ENCODE peak calls at places on chromosomes 1 and 21, in seven cellular contexts. G is NT2/D1, L is HepG2, Q is HCT116, A is H1, J is K562, T is GM12878. B is an unnamed sample.

GRCh38 chr1:17922833-17923232 is 167.7 kb downstream of the ACTL8 start:
- DNase-seq in G (peak; percentile 23), L (peak; percentile 41), Q (peak; percentile 24), A (peak; percentile 75), J (peak; percentile 62), T (no peak), B (peak; percentile 71)

GRCh38 chr1:24699628-24700027 is 45.6 kb upstream of the CLIC4 start:
- DNase-seq in G (no peak), L (no peak), Q (no peak), A (no peak), J (peak; percentile 4), T (no peak), B (no peak)

GRCh38 chr21:39362733-39363132 is 13.8 kb upstream of the HMGN1 start:
- DNase-seq in G (no peak), L (no peak), Q (no peak), A (no peak), J (no peak), T (no peak), B (no peak)

GRCh38 chr1:236345728-236346127 is 48.4 kb upstream of the EDARADD start:
- DNase-seq in G (no peak), L (peak; percentile 13), Q (no peak), A (peak; percentile 43), J (no peak), T (no peak), B (peak; percentile 50)

GRCh38 chr1:56229183-56229582 is 350.2 kb downstream of the PLPP3 start:
- DNase-seq in G (peak; percentile 35), L (no peak), Q (no peak), A (no peak), J (no peak), T (no peak), B (no peak)

GRCh38 chr1:19321071-19321470 is 8.9 kb downstream of the SLC66A1 start:
- DNase-seq in G (no peak), L (no peak), Q (no peak), A (no peak), J (no peak), T (no peak), B (no peak)

GRCh38 chr1:7229186-7229585 is 443.9 kb downstream of the CAMTA1 start:
- DNase-seq in G (no peak), L (no peak), Q (no peak), A (no peak), J (no peak), T (no peak), B (no peak)

GRCh38 chr1:224736619-224737352 is 120.7 kb downstream of the CNIH3 start:
- DNase-seq in G (no peak), L (peak; percentile 10), Q (no peak), A (no peak), J (peak; percentile 34), T (peak; percentile 93), B (no peak)

GRCh38 chr1:177328251-177328650 is 157.5 kb downstream of the BRINP2 start:
- DNase-seq in G (no peak), L (no peak), Q (no peak), A (no peak), J (no peak), T (no peak), B (no peak)

GRCh38 chr1:15617874-15618684 is 821 bp downstream of the DDI2 start:
- DNase-seq in G (no peak), L (peak; percentile 74), Q (no peak), A (peak; percentile 71), J (peak; percentile 72), T (peak; percentile 49), B (peak; percentile 73)

GRCh38 chr1:235632538-235633219 is 16.9 kb downstream of the GNG4 start:
- DNase-seq in G (no peak), L (no peak), Q (no peak), A (no peak), J (no peak), T (peak; percentile 23), B (no peak)

GRCh38 chr1:202365092-202365815 is 16.8 kb downstream of the PPP1R12B start:
- DNase-seq in G (no peak), L (no peak), Q (no peak), A (no peak), J (no peak), T (no peak), B (no peak)

GRCh38 chr1:7555391-7556185 is 215.5 kb upstream of the VAMP3 start:
- DNase-seq in G (no peak), L (no peak), Q (no peak), A (no peak), J (no peak), T (no peak), B (no peak)

GRCh38 chr21:27480841-27481261 is 514.0 kb upstream of the ADAMTS5 start:
- DNase-seq in G (peak; percentile 2), L (no peak), Q (no peak), A (no peak), J (no peak), T (no peak), B (no peak)

GRCh38 chr1:86522230-86522629 is 24.6 kb upstream of the CLCA4 start:
- DNase-seq in G (no peak), L (no peak), Q (no peak), A (no peak), J (no peak), T (no peak), B (no peak)

GRCh38 chr1:108183301-108183700 is 16.8 kb downstream of the SLC25A24 start:
- DNase-seq in G (no peak), L (no peak), Q (no peak), A (no peak), J (no peak), T (no peak), B (no peak)

GRCh38 chr1:22218618-22219250 is 75.8 kb upstream of the WNT4 start:
- DNase-seq in G (no peak), L (no peak), Q (no peak), A (no peak), J (no peak), T (no peak), B (no peak)

GRCh38 chr1:3139871-3140837 is 71.2 kb downstream of the PRDM16 start:
- DNase-seq in G (no peak), L (no peak), Q (no peak), A (no peak), J (no peak), T (no peak), B (peak; percentile 75)

GRCh38 chr21:46157396-46157986 is 2.1 kb upstream of the FTCD start:
- DNase-seq in G (no peak), L (no peak), Q (no peak), A (peak; percentile 39), J (no peak), T (no peak), B (no peak)

GRCh38 chr21:17461014-17461413 is 51.8 kb upstream of the CXADR start:
- DNase-seq in G (no peak), L (no peak), Q (no peak), A (no peak), J (no peak), T (no peak), B (no peak)

GRCh38 chr1:227318003-227318851 is at the start of gene CDC42BPA:
- DNase-seq in G (peak; percentile 72), L (peak; percentile 46), Q (peak; percentile 57), A (peak; percentile 80), J (peak; percentile 99), T (no peak), B (peak; percentile 95)

GRCh38 chr1:80218112-80218511 is 1211.6 kb upstream of the ADGRL4 start:
- DNase-seq in G (peak; percentile 54), L (peak; percentile 20), Q (peak; percentile 54), A (no peak), J (no peak), T (no peak), B (peak; percentile 27)

GRCh38 chr1:164914208-164914607 is 355.2 kb downstream of the PBX1 start:
- DNase-seq in G (no peak), L (no peak), Q (no peak), A (no peak), J (no peak), T (no peak), B (no peak)

GRCh38 chr1:64848812-64849211 is 103.9 kb downstream of the RAVER2 start:
- DNase-seq in G (no peak), L (no peak), Q (no peak), A (no peak), J (no peak), T (no peak), B (no peak)

GRCh38 chr1:229624906-229625871 is 733 bp downstream of the TAF5L start:
- DNase-seq in G (peak; percentile 30), L (peak; percentile 31), Q (no peak), A (peak; percentile 66), J (peak; percentile 94), T (no peak), B (peak; percentile 94)

DNA sequence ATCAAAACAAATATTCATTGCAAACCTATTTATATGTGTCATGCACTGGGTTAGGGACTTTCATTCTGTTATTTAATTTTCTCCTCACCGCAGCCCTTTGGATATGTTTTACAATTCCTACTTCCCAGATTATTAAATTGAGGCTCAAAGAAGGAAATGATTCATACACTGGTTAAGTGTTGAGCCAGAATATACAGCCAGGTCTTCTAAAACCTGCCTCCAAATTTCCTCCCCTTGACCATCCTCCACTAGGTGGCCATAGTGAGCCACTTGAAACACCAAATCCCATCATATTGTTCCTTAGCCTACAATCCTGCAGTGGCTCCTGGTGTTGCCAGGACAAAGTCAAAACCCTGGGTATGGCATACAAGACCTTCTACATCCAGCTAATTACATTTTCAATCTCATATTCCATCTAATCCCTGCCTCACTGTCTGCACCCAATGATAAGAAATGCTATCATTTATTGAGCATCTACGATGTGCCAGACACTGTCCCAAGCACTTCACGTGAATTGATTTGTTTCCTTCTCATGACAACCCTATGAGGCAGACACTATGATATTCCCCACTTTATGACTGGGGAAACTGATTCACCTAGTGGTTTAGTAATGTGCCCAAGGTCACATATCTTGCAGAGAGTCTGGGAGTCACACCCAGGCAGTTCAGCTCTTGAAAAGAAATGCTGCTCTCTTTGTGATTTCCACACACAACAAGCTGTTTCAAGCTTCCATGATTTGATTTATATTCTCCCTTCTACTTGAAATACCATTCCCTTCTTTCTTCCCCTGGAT is 23.6 kb upstream of the KIRREL1 start:
- DNase-seq in G (peak; percentile 78), L (peak; percentile 13), Q (peak; percentile 41), A (peak; percentile 72), J (peak; percentile 46), T (no peak), B (peak; percentile 44)
- TF ChIP-seq YY1 in G (no peak), L (no peak), Q (no peak), A (no peak), J (no peak), T (no peak), B (no peak)

GRCh38 chr1:167109125-167109524 is 15.2 kb downstream of the STYXL2 start:
- DNase-seq in G (peak; percentile 33), L (no peak), Q (no peak), A (no peak), J (no peak), T (no peak), B (no peak)
- TF ChIP-seq YY1 in G (no peak), L (no peak), Q (no peak), A (no peak), J (no peak), T (no peak), B (no peak)

DNA sequence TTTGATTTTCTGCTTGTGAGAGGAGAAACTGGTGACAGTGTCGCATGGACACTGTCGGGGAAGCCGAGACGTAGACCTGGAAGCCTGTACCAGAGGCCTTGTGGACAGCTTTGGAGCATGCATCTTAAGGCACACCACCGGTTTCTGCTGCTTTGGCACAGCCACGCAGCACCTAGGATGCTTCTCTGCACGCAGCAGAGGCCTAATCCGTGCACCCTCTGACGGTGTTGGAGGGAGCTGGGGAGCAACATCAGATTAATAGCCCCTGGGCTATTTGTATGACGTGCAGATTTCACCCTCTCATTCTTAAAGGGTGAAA is 30.3 kb downstream of the TEX35 start:
- DNase-seq in G (no peak), L (no peak), Q (no peak), A (no peak), J (no peak), T (no peak), B (no peak)
- TF ChIP-seq YY1 in G (no peak), L (no peak), Q (no peak), A (no peak), J (no peak), T (no peak), B (no peak)

GRCh38 chr1:97304366-97304765 is 582.8 kb downstream of the PTBP2 start:
- DNase-seq in G (no peak), L (no peak), Q (no peak), A (no peak), J (no peak), T (no peak), B (no peak)
- TF ChIP-seq YY1 in G (no peak), L (no peak), Q (no peak), A (no peak), J (no peak), T (no peak), B (no peak)

B was measured in SK-N-SH.